ENCODE peak calls at places on chromosomes 4 and X, in eight cellular contexts. U, E, N, R, S, I, O and T are unnamed samples.

GRCh38 chrX:41293269-41293668 is 40.7 kb upstream of the DDX3X start:
- DNase-seq in U (no peak), E (no peak), N (no peak), R (peak), S (no peak), I (no peak), O (peak), T (no peak)

GRCh38 chr4:85086721-85087120 is 120.2 kb upstream of the WDFY3 start:
- DNase-seq in U (no peak), E (no peak), N (no peak), R (no peak), S (no peak), I (no peak), O (no peak), T (peak)

GRCh38 chr4:76744253-76744921 is 153.6 kb downstream of the SOWAHB start:
- DNase-seq in U (no peak), E (peak), N (no peak), R (no peak), S (peak), I (peak), O (peak), T (peak)

GRCh38 chr4:77308843-77309242 is 151.8 kb downstream of the CCNG2 start:
- DNase-seq in U (no peak), E (no peak), N (no peak), R (peak), S (peak), I (peak), O (peak), T (peak)

GRCh38 chrX:132491191-132491590 is 2.4 kb upstream of the MBNL3 start:
- DNase-seq in U (no peak), E (no peak), N (peak), R (peak), S (no peak), I (no peak), O (no peak), T (no peak)

GRCh38 chrX:13215729-13216128 is 104.1 kb downstream of the ATXN3L start:
- DNase-seq in U (no peak), E (peak), N (no peak), R (no peak), S (no peak), I (peak), O (peak), T (peak)

GRCh38 chrX:137432609-137433008 is 133.3 kb upstream of the ZIC3 start:
- DNase-seq in U (no peak), E (no peak), N (no peak), R (peak), S (no peak), I (no peak), O (peak), T (no peak)

GRCh38 chr4:52915131-52915645 is 53.1 kb downstream of the RASL11B start:
- DNase-seq in U (no peak), E (no peak), N (no peak), R (no peak), S (no peak), I (peak), O (no peak), T (no peak)

GRCh38 chr4:134687646-134688628 is 486.3 kb upstream of the PABPC4L start:
- DNase-seq in U (no peak), E (no peak), N (no peak), R (no peak), S (no peak), I (no peak), O (peak), T (peak)

GRCh38 chr4:7557447-7557846 is 122.7 kb upstream of the PSAPL1 start:
- DNase-seq in U (peak), E (peak), N (no peak), R (no peak), S (peak), I (peak), O (peak), T (peak)

GRCh38 chrX:129843209-129843458 is 552 bp downstream of the ZDHHC9 start:
- DNase-seq in U (no peak), E (no peak), N (no peak), R (no peak), S (no peak), I (no peak), O (no peak), T (no peak)

GRCh38 chr4:149766135-149766534 is 49.5 kb downstream of the IQCM start:
- DNase-seq in U (no peak), E (no peak), N (no peak), R (peak), S (no peak), I (no peak), O (no peak), T (no peak)

GRCh38 chr4:57074753-57075152 is 35.4 kb downstream of the IGFBP7 start:
- DNase-seq in U (peak), E (peak), N (no peak), R (no peak), S (peak), I (peak), O (peak), T (peak)

GRCh38 chr4:27366424-27366823 is 505.8 kb downstream of the STIM2 start:
- DNase-seq in U (no peak), E (no peak), N (no peak), R (no peak), S (no peak), I (peak), O (peak), T (peak)

GRCh38 chr4:146437778-146438177 is 84.0 kb downstream of the SLC10A7 start:
- DNase-seq in U (no peak), E (no peak), N (no peak), R (no peak), S (no peak), I (no peak), O (no peak), T (no peak)

GRCh38 chr4:108730579-108730978 is 32.3 kb downstream of the ETNPPL start:
- DNase-seq in U (no peak), E (no peak), N (no peak), R (no peak), S (no peak), I (peak), O (peak), T (no peak)

GRCh38 chr4:111636961-111637556 is 508.2 kb upstream of the FAM241A start:
- DNase-seq in U (no peak), E (no peak), N (no peak), R (no peak), S (no peak), I (no peak), O (no peak), T (no peak)

GRCh38 chrX:40154229-40154852 is 56.6 kb upstream of the BCOR start:
- DNase-seq in U (no peak), E (no peak), N (no peak), R (no peak), S (peak), I (peak), O (peak), T (peak)

GRCh38 chr4:144518181-144518895 is 127.6 kb upstream of the HHIP start:
- DNase-seq in U (no peak), E (no peak), N (no peak), R (no peak), S (no peak), I (no peak), O (no peak), T (peak)

GRCh38 chr4:183411291-183411861 is 33.1 kb upstream of the CDKN2AIP start:
- DNase-seq in U (no peak), E (no peak), N (no peak), R (no peak), S (no peak), I (no peak), O (no peak), T (no peak)

GRCh38 chr4:186724861-186725419 is 1.3 kb upstream of the FAT1 start:
- DNase-seq in U (no peak), E (no peak), N (no peak), R (no peak), S (peak), I (peak), O (peak), T (peak)

GRCh38 chr4:36310793-36311192 is 29.4 kb downstream of the DTHD1 start:
- DNase-seq in U (no peak), E (no peak), N (no peak), R (peak), S (no peak), I (no peak), O (no peak), T (no peak)

GRCh38 chrX:139692506-139692849 is 15.5 kb downstream of the MCF2 start:
- DNase-seq in U (no peak), E (no peak), N (no peak), R (no peak), S (peak), I (peak), O (no peak), T (no peak)

GRCh38 chr4:122434285-122434684 is 22.2 kb downstream of the IL2 start:
- DNase-seq in U (no peak), E (no peak), N (no peak), R (no peak), S (no peak), I (no peak), O (no peak), T (no peak)

GRCh38 chr4:123453006-123453685 is 56.6 kb downstream of the SPRY1 start:
- DNase-seq in U (no peak), E (no peak), N (no peak), R (no peak), S (no peak), I (peak), O (peak), T (peak)

GRCh38 chrX:100812216-100813158 is 7.7 kb upstream of the CSTF2 start:
- DNase-seq in U (no peak), E (no peak), N (no peak), R (no peak), S (no peak), I (no peak), O (peak), T (no peak)